ENCODE peak calls at places on chromosomes 4 and X, in six cellular contexts. One of them, this sample, is unnamed.

GRCh38 chr4:38279650-38280322 is 319.6 kb downstream of the PTTG2 start:
- DNase-seq in WTC11: no peak
- DNase-seq in H54: no peak
- DNase-seq in stimulated activated CD4-positive, alpha-beta T cell treated with anti-CD3 and anti-CD28 coated beads, TNF-alpha, amount 100 ng/mL, for 4 hours: no peak
- DNase-seq in fibroblast of the conjunctiva: no peak
- DNase-seq in T-helper 9 cell: no peak
- DNase-seq in this sample: no peak

GRCh38 chr4:32219306-32220075 is 1499.3 kb downstream of the PCDH7 start:
- DNase-seq in WTC11: no peak
- DNase-seq in H54: no peak
- DNase-seq in stimulated activated CD4-positive, alpha-beta T cell treated with anti-CD3 and anti-CD28 coated beads, TNF-alpha, amount 100 ng/mL, for 4 hours: no peak
- DNase-seq in fibroblast of the conjunctiva: no peak
- DNase-seq in T-helper 9 cell: no peak
- DNase-seq in this sample: no peak

GRCh38 chr4:78661923-78662521 is 110.5 kb downstream of the ANXA3 start:
- DNase-seq in WTC11: no peak
- DNase-seq in H54: no peak
- DNase-seq in stimulated activated CD4-positive, alpha-beta T cell treated with anti-CD3 and anti-CD28 coated beads, TNF-alpha, amount 100 ng/mL, for 4 hours: no peak
- DNase-seq in fibroblast of the conjunctiva: peak
- DNase-seq in T-helper 9 cell: no peak
- DNase-seq in this sample: peak

GRCh38 chrX:57595381-57595811 is 3.6 kb downstream of the ZXDB start:
- DNase-seq in WTC11: no peak
- DNase-seq in H54: no peak
- DNase-seq in stimulated activated CD4-positive, alpha-beta T cell treated with anti-CD3 and anti-CD28 coated beads, TNF-alpha, amount 100 ng/mL, for 4 hours: no peak
- DNase-seq in fibroblast of the conjunctiva: peak
- DNase-seq in T-helper 9 cell: no peak
- DNase-seq in this sample: peak

GRCh38 chrX:56978172-56978571 is 17.2 kb downstream of the SPIN3 start:
- DNase-seq in WTC11: peak
- DNase-seq in H54: no peak
- DNase-seq in stimulated activated CD4-positive, alpha-beta T cell treated with anti-CD3 and anti-CD28 coated beads, TNF-alpha, amount 100 ng/mL, for 4 hours: no peak
- DNase-seq in fibroblast of the conjunctiva: peak
- DNase-seq in T-helper 9 cell: peak
- DNase-seq in this sample: peak

GRCh38 chr4:88759039-88759631 is 61.5 kb upstream of the NAP1L5 start:
- DNase-seq in WTC11: peak
- DNase-seq in H54: no peak
- DNase-seq in stimulated activated CD4-positive, alpha-beta T cell treated with anti-CD3 and anti-CD28 coated beads, TNF-alpha, amount 100 ng/mL, for 4 hours: no peak
- DNase-seq in fibroblast of the conjunctiva: peak
- DNase-seq in T-helper 9 cell: no peak
- DNase-seq in this sample: peak

GRCh38 chr4:186724861-186725419 is 1.3 kb upstream of the FAT1 start:
- DNase-seq in WTC11: no peak
- DNase-seq in H54: no peak
- DNase-seq in stimulated activated CD4-positive, alpha-beta T cell treated with anti-CD3 and anti-CD28 coated beads, TNF-alpha, amount 100 ng/mL, for 4 hours: no peak
- DNase-seq in fibroblast of the conjunctiva: no peak
- DNase-seq in T-helper 9 cell: no peak
- DNase-seq in this sample: peak

GRCh38 chr4:75985116-75985515 is 5.6 kb downstream of the SDAD1 start:
- DNase-seq in WTC11: no peak
- DNase-seq in H54: peak
- DNase-seq in stimulated activated CD4-positive, alpha-beta T cell treated with anti-CD3 and anti-CD28 coated beads, TNF-alpha, amount 100 ng/mL, for 4 hours: no peak
- DNase-seq in fibroblast of the conjunctiva: no peak
- DNase-seq in T-helper 9 cell: no peak
- DNase-seq in this sample: peak

GRCh38 chrX:41468647-41469323 is 21.6 kb downstream of the NYX start:
- DNase-seq in WTC11: no peak
- DNase-seq in H54: no peak
- DNase-seq in stimulated activated CD4-positive, alpha-beta T cell treated with anti-CD3 and anti-CD28 coated beads, TNF-alpha, amount 100 ng/mL, for 4 hours: no peak
- DNase-seq in fibroblast of the conjunctiva: peak
- DNase-seq in T-helper 9 cell: no peak
- DNase-seq in this sample: no peak

GRCh38 chr4:145870155-145871020 is 68.2 kb downstream of the ZNF827 start:
- DNase-seq in WTC11: no peak
- DNase-seq in H54: no peak
- DNase-seq in stimulated activated CD4-positive, alpha-beta T cell treated with anti-CD3 and anti-CD28 coated beads, TNF-alpha, amount 100 ng/mL, for 4 hours: no peak
- DNase-seq in fibroblast of the conjunctiva: no peak
- DNase-seq in T-helper 9 cell: no peak
- DNase-seq in this sample: no peak

GRCh38 chr4:72712997-72713396 is 144.0 kb upstream of the ADAMTS3 start:
- DNase-seq in WTC11: no peak
- DNase-seq in H54: no peak
- DNase-seq in stimulated activated CD4-positive, alpha-beta T cell treated with anti-CD3 and anti-CD28 coated beads, TNF-alpha, amount 100 ng/mL, for 4 hours: no peak
- DNase-seq in fibroblast of the conjunctiva: no peak
- DNase-seq in T-helper 9 cell: no peak
- DNase-seq in this sample: no peak

GRCh38 chr4:140931904-140932303 is 175.7 kb upstream of the TBC1D9 start:
- DNase-seq in WTC11: no peak
- DNase-seq in H54: no peak
- DNase-seq in stimulated activated CD4-positive, alpha-beta T cell treated with anti-CD3 and anti-CD28 coated beads, TNF-alpha, amount 100 ng/mL, for 4 hours: no peak
- DNase-seq in fibroblast of the conjunctiva: no peak
- DNase-seq in T-helper 9 cell: no peak
- DNase-seq in this sample: no peak

GRCh38 chrX:115174548-115174947 is 14.7 kb upstream of the RBMXL3 start:
- DNase-seq in WTC11: no peak
- DNase-seq in H54: no peak
- DNase-seq in stimulated activated CD4-positive, alpha-beta T cell treated with anti-CD3 and anti-CD28 coated beads, TNF-alpha, amount 100 ng/mL, for 4 hours: no peak
- DNase-seq in fibroblast of the conjunctiva: no peak
- DNase-seq in T-helper 9 cell: no peak
- DNase-seq in this sample: peak

GRCh38 chrX:71222929-71223328 is at the start of gene GJB1:
- DNase-seq in WTC11: no peak
- DNase-seq in H54: no peak
- DNase-seq in stimulated activated CD4-positive, alpha-beta T cell treated with anti-CD3 and anti-CD28 coated beads, TNF-alpha, amount 100 ng/mL, for 4 hours: no peak
- DNase-seq in fibroblast of the conjunctiva: no peak
- DNase-seq in T-helper 9 cell: no peak
- DNase-seq in this sample: no peak

GRCh38 chr4:132839070-132839469 is 310.0 kb upstream of the PCDH10 start:
- DNase-seq in WTC11: no peak
- DNase-seq in H54: no peak
- DNase-seq in stimulated activated CD4-positive, alpha-beta T cell treated with anti-CD3 and anti-CD28 coated beads, TNF-alpha, amount 100 ng/mL, for 4 hours: no peak
- DNase-seq in fibroblast of the conjunctiva: no peak
- DNase-seq in T-helper 9 cell: no peak
- DNase-seq in this sample: no peak

GRCh38 chr4:56976283-56976877 is 1.0 kb downstream of the NOA1 start:
- DNase-seq in WTC11: no peak
- DNase-seq in H54: no peak
- DNase-seq in stimulated activated CD4-positive, alpha-beta T cell treated with anti-CD3 and anti-CD28 coated beads, TNF-alpha, amount 100 ng/mL, for 4 hours: no peak
- DNase-seq in fibroblast of the conjunctiva: no peak
- DNase-seq in T-helper 9 cell: peak
- DNase-seq in this sample: peak

GRCh38 chr4:136012250-136012649 is 1520.0 kb downstream of the PCDH18 start:
- DNase-seq in WTC11: no peak
- DNase-seq in H54: no peak
- DNase-seq in stimulated activated CD4-positive, alpha-beta T cell treated with anti-CD3 and anti-CD28 coated beads, TNF-alpha, amount 100 ng/mL, for 4 hours: no peak
- DNase-seq in fibroblast of the conjunctiva: no peak
- DNase-seq in T-helper 9 cell: no peak
- DNase-seq in this sample: no peak

GRCh38 chr4:81562093-81562492 is 90.4 kb upstream of the RASGEF1B start:
- DNase-seq in WTC11: no peak
- DNase-seq in H54: no peak
- DNase-seq in stimulated activated CD4-positive, alpha-beta T cell treated with anti-CD3 and anti-CD28 coated beads, TNF-alpha, amount 100 ng/mL, for 4 hours: no peak
- DNase-seq in fibroblast of the conjunctiva: no peak
- DNase-seq in T-helper 9 cell: no peak
- DNase-seq in this sample: no peak

GRCh38 chr4:8274772-8275241 is 5.3 kb downstream of the HTRA3 start:
- DNase-seq in WTC11: no peak
- DNase-seq in H54: no peak
- DNase-seq in stimulated activated CD4-positive, alpha-beta T cell treated with anti-CD3 and anti-CD28 coated beads, TNF-alpha, amount 100 ng/mL, for 4 hours: no peak
- DNase-seq in fibroblast of the conjunctiva: peak
- DNase-seq in T-helper 9 cell: no peak
- DNase-seq in this sample: peak

GRCh38 chrX:103847174-103847870 is 15.3 kb upstream of the RAB9B start:
- DNase-seq in WTC11: no peak
- DNase-seq in H54: peak
- DNase-seq in stimulated activated CD4-positive, alpha-beta T cell treated with anti-CD3 and anti-CD28 coated beads, TNF-alpha, amount 100 ng/mL, for 4 hours: no peak
- DNase-seq in fibroblast of the conjunctiva: no peak
- DNase-seq in T-helper 9 cell: no peak
- DNase-seq in this sample: peak

GRCh38 chr4:1294424-1294823 is 4.7 kb downstream of the MAEA start:
- DNase-seq in WTC11: no peak
- DNase-seq in H54: no peak
- DNase-seq in stimulated activated CD4-positive, alpha-beta T cell treated with anti-CD3 and anti-CD28 coated beads, TNF-alpha, amount 100 ng/mL, for 4 hours: no peak
- DNase-seq in fibroblast of the conjunctiva: no peak
- DNase-seq in T-helper 9 cell: no peak
- DNase-seq in this sample: no peak

GRCh38 chrX:156004256-156004655 is 6.8 kb downstream of the IL9R start:
- DNase-seq in WTC11: no peak
- DNase-seq in H54: no peak
- DNase-seq in stimulated activated CD4-positive, alpha-beta T cell treated with anti-CD3 and anti-CD28 coated beads, TNF-alpha, amount 100 ng/mL, for 4 hours: no peak
- DNase-seq in fibroblast of the conjunctiva: no peak
- DNase-seq in T-helper 9 cell: no peak
- DNase-seq in this sample: peak

GRCh38 chr4:45007499-45007898 is 281.1 kb upstream of the GNPDA2 start:
- DNase-seq in WTC11: no peak
- DNase-seq in H54: no peak
- DNase-seq in stimulated activated CD4-positive, alpha-beta T cell treated with anti-CD3 and anti-CD28 coated beads, TNF-alpha, amount 100 ng/mL, for 4 hours: no peak
- DNase-seq in fibroblast of the conjunctiva: no peak
- DNase-seq in T-helper 9 cell: no peak
- DNase-seq in this sample: no peak

GRCh38 chrX:104566921-104567501 is 1.0 kb downstream of the IL1RAPL2 start:
- DNase-seq in WTC11: peak
- DNase-seq in H54: no peak
- DNase-seq in stimulated activated CD4-positive, alpha-beta T cell treated with anti-CD3 and anti-CD28 coated beads, TNF-alpha, amount 100 ng/mL, for 4 hours: no peak
- DNase-seq in fibroblast of the conjunctiva: no peak
- DNase-seq in T-helper 9 cell: no peak
- DNase-seq in this sample: no peak

GRCh38 chrX:66919280-66919832 is 280.5 kb upstream of the EDA2R start:
- DNase-seq in WTC11: no peak
- DNase-seq in H54: no peak
- DNase-seq in stimulated activated CD4-positive, alpha-beta T cell treated with anti-CD3 and anti-CD28 coated beads, TNF-alpha, amount 100 ng/mL, for 4 hours: no peak
- DNase-seq in fibroblast of the conjunctiva: no peak
- DNase-seq in T-helper 9 cell: no peak
- DNase-seq in this sample: no peak

GRCh38 chrX:100512471-100512870 is 72.3 kb upstream of the TNMD start:
- DNase-seq in WTC11: no peak
- DNase-seq in H54: peak
- DNase-seq in stimulated activated CD4-positive, alpha-beta T cell treated with anti-CD3 and anti-CD28 coated beads, TNF-alpha, amount 100 ng/mL, for 4 hours: no peak
- DNase-seq in fibroblast of the conjunctiva: no peak
- DNase-seq in T-helper 9 cell: no peak
- DNase-seq in this sample: peak

GRCh38 chrX:111568356-111568755 is 56.9 kb downstream of the SERTM2 start:
- DNase-seq in WTC11: peak
- DNase-seq in H54: peak
- DNase-seq in stimulated activated CD4-positive, alpha-beta T cell treated with anti-CD3 and anti-CD28 coated beads, TNF-alpha, amount 100 ng/mL, for 4 hours: no peak
- DNase-seq in fibroblast of the conjunctiva: no peak
- DNase-seq in T-helper 9 cell: no peak
- DNase-seq in this sample: peak

GRCh38 chr4:168537556-168537955 is 40.7 kb downstream of the PALLD start:
- DNase-seq in WTC11: no peak
- DNase-seq in H54: no peak
- DNase-seq in stimulated activated CD4-positive, alpha-beta T cell treated with anti-CD3 and anti-CD28 coated beads, TNF-alpha, amount 100 ng/mL, for 4 hours: no peak
- DNase-seq in fibroblast of the conjunctiva: no peak
- DNase-seq in T-helper 9 cell: no peak
- DNase-seq in this sample: no peak

GRCh38 chr4:148203056-148203898 is 238.9 kb downstream of the NR3C2 start:
- DNase-seq in WTC11: peak
- DNase-seq in H54: no peak
- DNase-seq in stimulated activated CD4-positive, alpha-beta T cell treated with anti-CD3 and anti-CD28 coated beads, TNF-alpha, amount 100 ng/mL, for 4 hours: no peak
- DNase-seq in fibroblast of the conjunctiva: no peak
- DNase-seq in T-helper 9 cell: no peak
- DNase-seq in this sample: no peak

GRCh38 chr4:86924805-86925204 is 10.0 kb upstream of the AFF1 start:
- DNase-seq in WTC11: no peak
- DNase-seq in H54: no peak
- DNase-seq in stimulated activated CD4-positive, alpha-beta T cell treated with anti-CD3 and anti-CD28 coated beads, TNF-alpha, amount 100 ng/mL, for 4 hours: no peak
- DNase-seq in fibroblast of the conjunctiva: no peak
- DNase-seq in T-helper 9 cell: no peak
- DNase-seq in this sample: peak

GRCh38 chr4:99645036-99645435 is 12.6 kb downstream of the C4orf54 start:
- DNase-seq in WTC11: no peak
- DNase-seq in H54: no peak
- DNase-seq in stimulated activated CD4-positive, alpha-beta T cell treated with anti-CD3 and anti-CD28 coated beads, TNF-alpha, amount 100 ng/mL, for 4 hours: no peak
- DNase-seq in fibroblast of the conjunctiva: no peak
- DNase-seq in T-helper 9 cell: no peak
- DNase-seq in this sample: no peak

GRCh38 chr4:159608434-159608833 is 505.6 kb downstream of the RAPGEF2 start:
- DNase-seq in WTC11: no peak
- DNase-seq in H54: no peak
- DNase-seq in stimulated activated CD4-positive, alpha-beta T cell treated with anti-CD3 and anti-CD28 coated beads, TNF-alpha, amount 100 ng/mL, for 4 hours: no peak
- DNase-seq in fibroblast of the conjunctiva: no peak
- DNase-seq in T-helper 9 cell: no peak
- DNase-seq in this sample: peak

GRCh38 chrX:258291-259040 is 22.7 kb upstream of the PLCXD1 start:
- DNase-seq in WTC11: no peak
- DNase-seq in H54: no peak
- DNase-seq in stimulated activated CD4-positive, alpha-beta T cell treated with anti-CD3 and anti-CD28 coated beads, TNF-alpha, amount 100 ng/mL, for 4 hours: no peak
- DNase-seq in fibroblast of the conjunctiva: no peak
- DNase-seq in T-helper 9 cell: no peak
- DNase-seq in this sample: no peak

GRCh38 chrX:56564921-56565861 is 1.8 kb downstream of the UBQLN2 start:
- DNase-seq in WTC11: no peak
- DNase-seq in H54: no peak
- DNase-seq in stimulated activated CD4-positive, alpha-beta T cell treated with anti-CD3 and anti-CD28 coated beads, TNF-alpha, amount 100 ng/mL, for 4 hours: no peak
- DNase-seq in fibroblast of the conjunctiva: no peak
- DNase-seq in T-helper 9 cell: no peak
- DNase-seq in this sample: peak

GRCh38 chrX:48468693-48469691 is 1.1 kb downstream of the SLC38A5 start:
- DNase-seq in WTC11: peak
- DNase-seq in H54: no peak
- DNase-seq in stimulated activated CD4-positive, alpha-beta T cell treated with anti-CD3 and anti-CD28 coated beads, TNF-alpha, amount 100 ng/mL, for 4 hours: no peak
- DNase-seq in fibroblast of the conjunctiva: no peak
- DNase-seq in T-helper 9 cell: no peak
- DNase-seq in this sample: no peak

GRCh38 chr4:186015212-186015817 is 53.6 kb upstream of the TLR3 start:
- DNase-seq in WTC11: no peak
- DNase-seq in H54: no peak
- DNase-seq in stimulated activated CD4-positive, alpha-beta T cell treated with anti-CD3 and anti-CD28 coated beads, TNF-alpha, amount 100 ng/mL, for 4 hours: no peak
- DNase-seq in fibroblast of the conjunctiva: no peak
- DNase-seq in T-helper 9 cell: no peak
- DNase-seq in this sample: no peak